ENCODE peak calls at places on chromosomes 3 and 15, in eight cellular contexts. One of them, this sample, is unnamed.

GRCh38 chr3:96190024-96190616 is 624.3 kb upstream of the EPHA6 start:
- DNase-seq in pons: no peak
- DNase-seq in naive thymus-derived CD8-positive, alpha-beta T cell: no peak
- DNase-seq in ELR: no peak
- DNase-seq in HCEC 1CT: no peak
- DNase-seq in D341Med: no peak
- DNase-seq in stimulated activated CD4-positive, alpha-beta T cell treated with anti-CD3 and anti-CD28 coated beads, TNF-alpha, amount 100 ng/mL, for 24 hours: no peak
- DNase-seq in cardiac muscle cell: no peak
- DNase-seq in this sample: no peak

GRCh38 chr3:38334656-38335055 is 11.9 kb upstream of the XYLB start:
- DNase-seq in ELR: peak
- DNase-seq in naive thymus-derived CD8-positive, alpha-beta T cell: no peak
- DNase-seq in cardiac muscle cell: peak
- DNase-seq in HCEC 1CT: peak
- DNase-seq in pons: no peak
- DNase-seq in D341Med: no peak
- DNase-seq in stimulated activated CD4-positive, alpha-beta T cell treated with anti-CD3 and anti-CD28 coated beads, TNF-alpha, amount 100 ng/mL, for 24 hours: no peak
- DNase-seq in this sample: no peak

GRCh38 chr3:165181556-165181955 is 14.6 kb downstream of the SLITRK3 start:
- DNase-seq in D341Med: no peak
- DNase-seq in cardiac muscle cell: no peak
- DNase-seq in pons: no peak
- DNase-seq in HCEC 1CT: no peak
- DNase-seq in naive thymus-derived CD8-positive, alpha-beta T cell: no peak
- DNase-seq in stimulated activated CD4-positive, alpha-beta T cell treated with anti-CD3 and anti-CD28 coated beads, TNF-alpha, amount 100 ng/mL, for 24 hours: no peak
- DNase-seq in ELR: peak
- DNase-seq in this sample: peak

GRCh38 chr3:98732239-98733054 is 30.7 kb upstream of the ST3GAL6 start:
- DNase-seq in pons: peak
- DNase-seq in cardiac muscle cell: peak
- DNase-seq in D341Med: peak
- DNase-seq in ELR: peak
- DNase-seq in stimulated activated CD4-positive, alpha-beta T cell treated with anti-CD3 and anti-CD28 coated beads, TNF-alpha, amount 100 ng/mL, for 24 hours: no peak
- DNase-seq in naive thymus-derived CD8-positive, alpha-beta T cell: no peak
- DNase-seq in HCEC 1CT: peak
- DNase-seq in this sample: peak

GRCh38 chr15:31366169-31366734 is 39.6 kb downstream of the KLF13 start:
- DNase-seq in D341Med: no peak
- DNase-seq in naive thymus-derived CD8-positive, alpha-beta T cell: no peak
- DNase-seq in ELR: no peak
- DNase-seq in stimulated activated CD4-positive, alpha-beta T cell treated with anti-CD3 and anti-CD28 coated beads, TNF-alpha, amount 100 ng/mL, for 24 hours: no peak
- DNase-seq in HCEC 1CT: no peak
- DNase-seq in cardiac muscle cell: peak
- DNase-seq in pons: no peak
- DNase-seq in this sample: peak

GRCh38 chr3:24608701-24609387 is 114.2 kb upstream of the THRB start:
- DNase-seq in stimulated activated CD4-positive, alpha-beta T cell treated with anti-CD3 and anti-CD28 coated beads, TNF-alpha, amount 100 ng/mL, for 24 hours: no peak
- DNase-seq in ELR: no peak
- DNase-seq in D341Med: no peak
- DNase-seq in naive thymus-derived CD8-positive, alpha-beta T cell: no peak
- DNase-seq in cardiac muscle cell: no peak
- DNase-seq in HCEC 1CT: no peak
- DNase-seq in pons: no peak
- DNase-seq in this sample: no peak

GRCh38 chr15:48112242-48112641 is 8.5 kb upstream of the SLC24A5 start:
- DNase-seq in stimulated activated CD4-positive, alpha-beta T cell treated with anti-CD3 and anti-CD28 coated beads, TNF-alpha, amount 100 ng/mL, for 24 hours: no peak
- DNase-seq in pons: peak
- DNase-seq in ELR: peak
- DNase-seq in D341Med: peak
- DNase-seq in naive thymus-derived CD8-positive, alpha-beta T cell: no peak
- DNase-seq in cardiac muscle cell: peak
- DNase-seq in HCEC 1CT: no peak
- DNase-seq in this sample: peak

GRCh38 chr15:92733934-92734521 is 78.5 kb upstream of the FAM174B start:
- DNase-seq in naive thymus-derived CD8-positive, alpha-beta T cell: no peak
- DNase-seq in ELR: no peak
- DNase-seq in pons: peak
- DNase-seq in D341Med: no peak
- DNase-seq in HCEC 1CT: no peak
- DNase-seq in cardiac muscle cell: peak
- DNase-seq in stimulated activated CD4-positive, alpha-beta T cell treated with anti-CD3 and anti-CD28 coated beads, TNF-alpha, amount 100 ng/mL, for 24 hours: no peak
- DNase-seq in this sample: no peak

GRCh38 chr3:43953814-43954241 is 263.1 kb downstream of the ABHD5 start:
- DNase-seq in HCEC 1CT: peak
- DNase-seq in stimulated activated CD4-positive, alpha-beta T cell treated with anti-CD3 and anti-CD28 coated beads, TNF-alpha, amount 100 ng/mL, for 24 hours: no peak
- DNase-seq in cardiac muscle cell: peak
- DNase-seq in pons: no peak
- DNase-seq in D341Med: no peak
- DNase-seq in ELR: peak
- DNase-seq in naive thymus-derived CD8-positive, alpha-beta T cell: no peak
- DNase-seq in this sample: peak

GRCh38 chr15:31318429-31318828 is 8.2 kb upstream of the KLF13 start:
- DNase-seq in ELR: no peak
- DNase-seq in D341Med: no peak
- DNase-seq in naive thymus-derived CD8-positive, alpha-beta T cell: no peak
- DNase-seq in stimulated activated CD4-positive, alpha-beta T cell treated with anti-CD3 and anti-CD28 coated beads, TNF-alpha, amount 100 ng/mL, for 24 hours: no peak
- DNase-seq in HCEC 1CT: no peak
- DNase-seq in pons: no peak
- DNase-seq in cardiac muscle cell: no peak
- DNase-seq in this sample: no peak

GRCh38 chr3:55765398-55765797 is 278.3 kb upstream of the WNT5A start:
- DNase-seq in naive thymus-derived CD8-positive, alpha-beta T cell: no peak
- DNase-seq in D341Med: no peak
- DNase-seq in ELR: no peak
- DNase-seq in stimulated activated CD4-positive, alpha-beta T cell treated with anti-CD3 and anti-CD28 coated beads, TNF-alpha, amount 100 ng/mL, for 24 hours: no peak
- DNase-seq in HCEC 1CT: no peak
- DNase-seq in pons: no peak
- DNase-seq in cardiac muscle cell: no peak
- DNase-seq in this sample: no peak

GRCh38 chr3:195555110-195555509 is 12.0 kb upstream of the PPP1R2 start:
- DNase-seq in HCEC 1CT: no peak
- DNase-seq in cardiac muscle cell: no peak
- DNase-seq in D341Med: no peak
- DNase-seq in naive thymus-derived CD8-positive, alpha-beta T cell: no peak
- DNase-seq in pons: no peak
- DNase-seq in ELR: no peak
- DNase-seq in stimulated activated CD4-positive, alpha-beta T cell treated with anti-CD3 and anti-CD28 coated beads, TNF-alpha, amount 100 ng/mL, for 24 hours: no peak
- DNase-seq in this sample: no peak

GRCh38 chr15:45784656-45785055 is 149.8 kb downstream of the SQOR start:
- DNase-seq in stimulated activated CD4-positive, alpha-beta T cell treated with anti-CD3 and anti-CD28 coated beads, TNF-alpha, amount 100 ng/mL, for 24 hours: no peak
- DNase-seq in naive thymus-derived CD8-positive, alpha-beta T cell: no peak
- DNase-seq in ELR: no peak
- DNase-seq in pons: no peak
- DNase-seq in HCEC 1CT: no peak
- DNase-seq in D341Med: no peak
- DNase-seq in cardiac muscle cell: no peak
- DNase-seq in this sample: peak

GRCh38 chr3:158845748-158846350 is 44.0 kb downstream of the MFSD1 start:
- DNase-seq in D341Med: peak
- DNase-seq in ELR: peak
- DNase-seq in naive thymus-derived CD8-positive, alpha-beta T cell: peak
- DNase-seq in stimulated activated CD4-positive, alpha-beta T cell treated with anti-CD3 and anti-CD28 coated beads, TNF-alpha, amount 100 ng/mL, for 24 hours: peak
- DNase-seq in HCEC 1CT: peak
- DNase-seq in cardiac muscle cell: peak
- DNase-seq in pons: peak
- DNase-seq in this sample: peak

GRCh38 chr3:106332884-106333283 is 464.1 kb upstream of the CBLB start:
- DNase-seq in pons: no peak
- DNase-seq in cardiac muscle cell: no peak
- DNase-seq in HCEC 1CT: no peak
- DNase-seq in naive thymus-derived CD8-positive, alpha-beta T cell: no peak
- DNase-seq in ELR: peak
- DNase-seq in stimulated activated CD4-positive, alpha-beta T cell treated with anti-CD3 and anti-CD28 coated beads, TNF-alpha, amount 100 ng/mL, for 24 hours: peak
- DNase-seq in D341Med: no peak
- DNase-seq in this sample: peak

GRCh38 chr15:41791970-41792637 is 17.8 kb downstream of the MAPKBP1 start:
- DNase-seq in pons: no peak
- DNase-seq in D341Med: no peak
- DNase-seq in ELR: no peak
- DNase-seq in cardiac muscle cell: no peak
- DNase-seq in stimulated activated CD4-positive, alpha-beta T cell treated with anti-CD3 and anti-CD28 coated beads, TNF-alpha, amount 100 ng/mL, for 24 hours: no peak
- DNase-seq in naive thymus-derived CD8-positive, alpha-beta T cell: no peak
- DNase-seq in HCEC 1CT: no peak
- DNase-seq in this sample: no peak

GRCh38 chr15:42060797-42061196 is 33.6 kb downstream of the PLA2G4D start:
- DNase-seq in cardiac muscle cell: no peak
- DNase-seq in D341Med: no peak
- DNase-seq in ELR: no peak
- DNase-seq in naive thymus-derived CD8-positive, alpha-beta T cell: no peak
- DNase-seq in pons: no peak
- DNase-seq in stimulated activated CD4-positive, alpha-beta T cell treated with anti-CD3 and anti-CD28 coated beads, TNF-alpha, amount 100 ng/mL, for 24 hours: no peak
- DNase-seq in HCEC 1CT: no peak
- DNase-seq in this sample: no peak

GRCh38 chr3:107684431-107684925 is 161.7 kb downstream of the BBX start:
- DNase-seq in stimulated activated CD4-positive, alpha-beta T cell treated with anti-CD3 and anti-CD28 coated beads, TNF-alpha, amount 100 ng/mL, for 24 hours: no peak
- DNase-seq in ELR: no peak
- DNase-seq in pons: no peak
- DNase-seq in naive thymus-derived CD8-positive, alpha-beta T cell: no peak
- DNase-seq in cardiac muscle cell: peak
- DNase-seq in D341Med: no peak
- DNase-seq in HCEC 1CT: no peak
- DNase-seq in this sample: no peak

GRCh38 chr15:44765036-44765435 is 28.7 kb downstream of the TRIM69 start:
- DNase-seq in stimulated activated CD4-positive, alpha-beta T cell treated with anti-CD3 and anti-CD28 coated beads, TNF-alpha, amount 100 ng/mL, for 24 hours: no peak
- DNase-seq in D341Med: no peak
- DNase-seq in cardiac muscle cell: no peak
- DNase-seq in ELR: no peak
- DNase-seq in HCEC 1CT: no peak
- DNase-seq in pons: no peak
- DNase-seq in naive thymus-derived CD8-positive, alpha-beta T cell: no peak
- DNase-seq in this sample: no peak

GRCh38 chr15:78749831-78750230 is 61.4 kb downstream of the ADAMTS7 start:
- DNase-seq in cardiac muscle cell: no peak
- DNase-seq in stimulated activated CD4-positive, alpha-beta T cell treated with anti-CD3 and anti-CD28 coated beads, TNF-alpha, amount 100 ng/mL, for 24 hours: no peak
- DNase-seq in naive thymus-derived CD8-positive, alpha-beta T cell: no peak
- DNase-seq in ELR: no peak
- DNase-seq in HCEC 1CT: no peak
- DNase-seq in pons: no peak
- DNase-seq in D341Med: no peak
- DNase-seq in this sample: no peak

GRCh38 chr15:92011611-92012367 is 158.3 kb downstream of the SLCO3A1 start:
- DNase-seq in HCEC 1CT: no peak
- DNase-seq in naive thymus-derived CD8-positive, alpha-beta T cell: no peak
- DNase-seq in cardiac muscle cell: peak
- DNase-seq in pons: peak
- DNase-seq in stimulated activated CD4-positive, alpha-beta T cell treated with anti-CD3 and anti-CD28 coated beads, TNF-alpha, amount 100 ng/mL, for 24 hours: peak
- DNase-seq in D341Med: no peak
- DNase-seq in ELR: no peak
- DNase-seq in this sample: peak

GRCh38 chr15:68553994-68554715 is 24.6 kb upstream of the CORO2B start:
- DNase-seq in HCEC 1CT: peak
- DNase-seq in ELR: peak
- DNase-seq in cardiac muscle cell: peak
- DNase-seq in stimulated activated CD4-positive, alpha-beta T cell treated with anti-CD3 and anti-CD28 coated beads, TNF-alpha, amount 100 ng/mL, for 24 hours: peak
- DNase-seq in naive thymus-derived CD8-positive, alpha-beta T cell: no peak
- DNase-seq in D341Med: peak
- DNase-seq in pons: peak
- DNase-seq in this sample: peak

GRCh38 chr3:126526668-126527005 is 2.7 kb downstream of the CHST13 start:
- DNase-seq in naive thymus-derived CD8-positive, alpha-beta T cell: no peak
- DNase-seq in stimulated activated CD4-positive, alpha-beta T cell treated with anti-CD3 and anti-CD28 coated beads, TNF-alpha, amount 100 ng/mL, for 24 hours: no peak
- DNase-seq in ELR: no peak
- DNase-seq in D341Med: no peak
- DNase-seq in pons: no peak
- DNase-seq in HCEC 1CT: no peak
- DNase-seq in cardiac muscle cell: no peak
- DNase-seq in this sample: no peak

GRCh38 chr3:59056706-59057105 is 6.9 kb upstream of the CFAP20DC start:
- DNase-seq in naive thymus-derived CD8-positive, alpha-beta T cell: no peak
- DNase-seq in D341Med: no peak
- DNase-seq in HCEC 1CT: peak
- DNase-seq in stimulated activated CD4-positive, alpha-beta T cell treated with anti-CD3 and anti-CD28 coated beads, TNF-alpha, amount 100 ng/mL, for 24 hours: no peak
- DNase-seq in cardiac muscle cell: peak
- DNase-seq in pons: no peak
- DNase-seq in ELR: peak
- DNase-seq in this sample: no peak

GRCh38 chr3:197511130-197511529 is 44.6 kb downstream of the BDH1 start:
- DNase-seq in ELR: peak
- DNase-seq in HCEC 1CT: peak
- DNase-seq in pons: peak
- DNase-seq in stimulated activated CD4-positive, alpha-beta T cell treated with anti-CD3 and anti-CD28 coated beads, TNF-alpha, amount 100 ng/mL, for 24 hours: no peak
- DNase-seq in cardiac muscle cell: no peak
- DNase-seq in D341Med: no peak
- DNase-seq in naive thymus-derived CD8-positive, alpha-beta T cell: no peak
- DNase-seq in this sample: peak

GRCh38 chr3:166223120-166223519 is 385.9 kb upstream of the BCHE start:
- DNase-seq in HCEC 1CT: no peak
- DNase-seq in naive thymus-derived CD8-positive, alpha-beta T cell: no peak
- DNase-seq in stimulated activated CD4-positive, alpha-beta T cell treated with anti-CD3 and anti-CD28 coated beads, TNF-alpha, amount 100 ng/mL, for 24 hours: no peak
- DNase-seq in ELR: no peak
- DNase-seq in cardiac muscle cell: no peak
- DNase-seq in D341Med: peak
- DNase-seq in pons: no peak
- DNase-seq in this sample: peak

GRCh38 chr3:110343376-110343775 is 728.2 kb upstream of the NECTIN3 start:
- DNase-seq in stimulated activated CD4-positive, alpha-beta T cell treated with anti-CD3 and anti-CD28 coated beads, TNF-alpha, amount 100 ng/mL, for 24 hours: no peak
- DNase-seq in cardiac muscle cell: peak
- DNase-seq in HCEC 1CT: peak
- DNase-seq in D341Med: no peak
- DNase-seq in naive thymus-derived CD8-positive, alpha-beta T cell: no peak
- DNase-seq in ELR: peak
- DNase-seq in pons: no peak
- DNase-seq in this sample: peak

GRCh38 chr15:90718232-90718631 is 1.1 kb downstream of the BLM start:
- DNase-seq in pons: no peak
- DNase-seq in HCEC 1CT: no peak
- DNase-seq in cardiac muscle cell: no peak
- DNase-seq in ELR: no peak
- DNase-seq in naive thymus-derived CD8-positive, alpha-beta T cell: no peak
- DNase-seq in stimulated activated CD4-positive, alpha-beta T cell treated with anti-CD3 and anti-CD28 coated beads, TNF-alpha, amount 100 ng/mL, for 24 hours: no peak
- DNase-seq in D341Med: no peak
- DNase-seq in this sample: no peak

GRCh38 chr3:4797201-4797600 is 182.0 kb upstream of the BHLHE40 start:
- DNase-seq in D341Med: no peak
- DNase-seq in stimulated activated CD4-positive, alpha-beta T cell treated with anti-CD3 and anti-CD28 coated beads, TNF-alpha, amount 100 ng/mL, for 24 hours: no peak
- DNase-seq in pons: no peak
- DNase-seq in naive thymus-derived CD8-positive, alpha-beta T cell: no peak
- DNase-seq in ELR: no peak
- DNase-seq in cardiac muscle cell: no peak
- DNase-seq in HCEC 1CT: no peak
- DNase-seq in this sample: no peak

GRCh38 chr3:184553385-184553784 is 8.2 kb upstream of the EPHB3 start:
- DNase-seq in D341Med: no peak
- DNase-seq in HCEC 1CT: no peak
- DNase-seq in stimulated activated CD4-positive, alpha-beta T cell treated with anti-CD3 and anti-CD28 coated beads, TNF-alpha, amount 100 ng/mL, for 24 hours: no peak
- DNase-seq in ELR: no peak
- DNase-seq in naive thymus-derived CD8-positive, alpha-beta T cell: no peak
- DNase-seq in cardiac muscle cell: no peak
- DNase-seq in pons: peak
- DNase-seq in this sample: no peak

GRCh38 chr3:45173776-45174175 is 27.6 kb upstream of the CDCP1 start:
- DNase-seq in stimulated activated CD4-positive, alpha-beta T cell treated with anti-CD3 and anti-CD28 coated beads, TNF-alpha, amount 100 ng/mL, for 24 hours: no peak
- DNase-seq in ELR: no peak
- DNase-seq in D341Med: no peak
- DNase-seq in pons: no peak
- DNase-seq in naive thymus-derived CD8-positive, alpha-beta T cell: no peak
- DNase-seq in HCEC 1CT: no peak
- DNase-seq in cardiac muscle cell: no peak
- DNase-seq in this sample: no peak

GRCh38 chr3:147408180-147409105 is 722 bp upstream of the ZIC1 start:
- DNase-seq in D341Med: peak
- DNase-seq in cardiac muscle cell: no peak
- DNase-seq in HCEC 1CT: no peak
- DNase-seq in stimulated activated CD4-positive, alpha-beta T cell treated with anti-CD3 and anti-CD28 coated beads, TNF-alpha, amount 100 ng/mL, for 24 hours: no peak
- DNase-seq in ELR: no peak
- DNase-seq in pons: no peak
- DNase-seq in naive thymus-derived CD8-positive, alpha-beta T cell: no peak
- DNase-seq in this sample: no peak

GRCh38 chr3:197236362-197236761 is 62.0 kb downstream of the DLG1 start:
- DNase-seq in pons: no peak
- DNase-seq in stimulated activated CD4-positive, alpha-beta T cell treated with anti-CD3 and anti-CD28 coated beads, TNF-alpha, amount 100 ng/mL, for 24 hours: no peak
- DNase-seq in cardiac muscle cell: no peak
- DNase-seq in HCEC 1CT: no peak
- DNase-seq in D341Med: no peak
- DNase-seq in ELR: no peak
- DNase-seq in naive thymus-derived CD8-positive, alpha-beta T cell: no peak
- DNase-seq in this sample: no peak

GRCh38 chr3:23685484-23686258 is 120.1 kb upstream of the UBE2E1 start:
- DNase-seq in naive thymus-derived CD8-positive, alpha-beta T cell: no peak
- DNase-seq in D341Med: no peak
- DNase-seq in HCEC 1CT: peak
- DNase-seq in cardiac muscle cell: peak
- DNase-seq in stimulated activated CD4-positive, alpha-beta T cell treated with anti-CD3 and anti-CD28 coated beads, TNF-alpha, amount 100 ng/mL, for 24 hours: no peak
- DNase-seq in ELR: peak
- DNase-seq in pons: peak
- DNase-seq in this sample: peak

This sample was measured in MCF 10A.